ENCODE peak calls at places on chromosomes 12 and 14, in five cellular contexts. H, R, D, B and V are unnamed samples.

GRCh38 chr12:131487379-131488129 is 223.3 kb upstream of the SFSWAP start:
- DNase-seq in H (no peak), R (peak), D (no peak), B (no peak), V (no peak)

GRCh38 chr14:75373616-75374015 is 54.2 kb upstream of the JDP2 start:
- DNase-seq in H (no peak), R (no peak), D (no peak), B (no peak), V (no peak)

GRCh38 chr14:37594916-37595808 is at the start of the genes FOXA1 and TTC6:
- DNase-seq in H (no peak), R (peak), D (peak), B (no peak), V (no peak)

GRCh38 chr14:53539489-53540126 is 386.5 kb upstream of the DDHD1 start:
- DNase-seq in H (peak), R (peak), D (no peak), B (peak), V (no peak)

GRCh38 chr12:21476949-21477348 is 24.5 kb downstream of the RECQL start:
- DNase-seq in H (no peak), R (no peak), D (no peak), B (no peak), V (no peak)

GRCh38 chr12:88854260-88854659 is 274.0 kb upstream of the KITLG start:
- DNase-seq in H (no peak), R (peak), D (no peak), B (peak), V (no peak)

GRCh38 chr14:93708800-93709199 is 79.5 kb downstream of the PRIMA1 start:
- DNase-seq in H (no peak), R (no peak), D (no peak), B (no peak), V (no peak)

GRCh38 chr12:124411291-124411878 is 116.5 kb downstream of the RFLNA start:
- DNase-seq in H (no peak), R (no peak), D (no peak), B (peak), V (no peak)

GRCh38 chr12:126883737-126884136 is 1383.2 kb upstream of the TMEM132C start:
- DNase-seq in H (no peak), R (no peak), D (no peak), B (no peak), V (no peak)

GRCh38 chr12:12804432-12804886 is 8.7 kb upstream of the DDX47 start:
- DNase-seq in H (no peak), R (no peak), D (no peak), B (no peak), V (no peak)

GRCh38 chr14:49940805-49941421 is 48.0 kb downstream of the ARF6 start:
- DNase-seq in H (no peak), R (no peak), D (no peak), B (no peak), V (peak)

GRCh38 chr12:53173085-53173715 is 7.3 kb upstream of the ZNF740 start:
- DNase-seq in H (no peak), R (no peak), D (no peak), B (no peak), V (peak)

GRCh38 chr12:31896514-31897039 is 62.6 kb upstream of the RESF1 start:
- DNase-seq in H (peak), R (no peak), D (no peak), B (no peak), V (no peak)

GRCh38 chr14:80105488-80105994 is 105.8 kb downstream of the DIO2 start:
- DNase-seq in H (no peak), R (no peak), D (no peak), B (no peak), V (no peak)

GRCh38 chr12:113248046-113248825 is 27.0 kb downstream of the TPCN1 start:
- DNase-seq in H (no peak), R (no peak), D (no peak), B (no peak), V (no peak)

GRCh38 chr12:26125451-26126339 is 858 bp upstream of the BHLHE41 start:
- DNase-seq in H (no peak), R (peak), D (peak), B (peak), V (peak)

GRCh38 chr14:22837059-22837749 is 819 bp downstream of the MMP14 start:
- DNase-seq in H (peak), R (peak), D (no peak), B (peak), V (peak)

GRCh38 chr12:25977047-25977446 is 18.6 kb downstream of the RASSF8 start:
- DNase-seq in H (no peak), R (no peak), D (no peak), B (no peak), V (no peak)

GRCh38 chr14:68074765-68075381 is 255.3 kb downstream of the RAD51B start:
- DNase-seq in H (no peak), R (peak), D (no peak), B (no peak), V (no peak)

GRCh38 chr14:60303745-60304144 is 54.7 kb downstream of the PPM1A start:
- DNase-seq in H (no peak), R (no peak), D (no peak), B (no peak), V (no peak)

GRCh38 chr14:101473795-101474562 is 87.3 kb upstream of the DIO3 start:
- DNase-seq in H (no peak), R (no peak), D (no peak), B (no peak), V (peak)